ENCODE peak calls at places on chromosomes 3 and 15, in six cellular contexts. T is MM.1S, M is H1, I is hepatocyte, P is mammary epithelial cell, R is GM23248. W is an unnamed sample. For H3K9me3, the result is how much of the 10 kb centered on the place peaks cover.

GRCh38 chr15:89817701-89818280 is 3.1 kb upstream of the ANPEP start:
- DNase-seq in T (no peak), M (no peak), I (no peak), P (no peak), R (peak), W (peak)

GRCh38 chr15:59614153-59614552 is 2.6 kb downstream of the GCNT3 start:
- DNase-seq in T (no peak), M (no peak), I (no peak), P (no peak), R (no peak), W (no peak)

GRCh38 chr3:129004639-129005295 is 3.7 kb downstream of the EFCC1 start:
- DNase-seq in T (no peak), M (no peak), I (no peak), P (no peak), R (no peak), W (no peak)

GRCh38 chr3:32401541-32402052 is 9.9 kb downstream of the CMTM7 start:
- DNase-seq in T (peak), M (peak), I (peak), P (peak), R (peak), W (peak)

GRCh38 chr3:76083992-76084391 is 298.6 kb upstream of the ZNF717 start:
- DNase-seq in T (no peak), M (no peak), I (no peak), P (no peak), R (peak), W (peak)

GRCh38 chr15:71325461-71325860 is 210.2 kb downstream of the THSD4 start:
- DNase-seq in T (no peak), M (no peak), I (no peak), P (peak), R (peak), W (no peak)

GRCh38 chr15:90388462-90389182 is 580 bp downstream of the IQGAP1 start:
- DNase-seq in T (peak), M (peak), I (peak), P (peak), R (peak), W (peak)

GRCh38 chr3:44885618-44886017 is 11.2 kb downstream of the TGM4 start:
- DNase-seq in T (no peak), M (no peak), I (peak), P (peak), R (peak), W (peak)

GRCh38 chr3:3086239-3086638 is 23.9 kb downstream of the IL5RA start:
- DNase-seq in T (no peak), M (no peak), I (no peak), P (no peak), R (no peak), W (no peak)

GRCh38 chr3:39291903-39292329 is 12.1 kb upstream of the CX3CR1 start:
- DNase-seq in T (peak), M (peak), I (peak), P (peak), R (peak), W (peak)

GRCh38 chr3:47475029-47475569 is 642 bp downstream of the SCAP start:
- DNase-seq in T (peak), M (no peak), I (peak), P (peak), R (peak), W (peak)

GRCh38 chr3:169618894-169619792 is 44.4 kb downstream of the MECOM start:
- DNase-seq in T (no peak), M (no peak), I (peak), P (no peak), R (no peak), W (no peak)

GRCh38 chr3:62870321-62870720 is 4.9 kb downstream of the CADPS start:
- DNase-seq in T (no peak), M (no peak), I (no peak), P (peak), R (peak), W (peak)

GRCh38 chr3:122719273-122719921 is 38.8 kb downstream of the PARP14 start:
- DNase-seq in T (no peak), M (no peak), I (no peak), P (no peak), R (no peak), W (no peak)

GRCh38 chr15:48693474-48693873 is 48.0 kb upstream of the FBN1 start:
- DNase-seq in T (no peak), M (no peak), I (no peak), P (no peak), R (peak), W (peak)

GRCh38 chr3:169029674-169030285 is 633.7 kb downstream of the MECOM start:
- DNase-seq in T (peak), M (no peak), I (no peak), P (peak), R (no peak), W (no peak)

GRCh38 chr15:101497484-101498034 is 8.1 kb upstream of the PCSK6 start:
- DNase-seq in T (no peak), M (peak), I (peak), P (no peak), R (no peak), W (no peak)

GRCh38 chr15:44545934-44546802 is 9.2 kb downstream of the EIF3J start:
- DNase-seq in T (peak), M (no peak), I (no peak), P (peak), R (peak), W (peak)

GRCh38 chr15:80978685-80979084 is 10.9 kb downstream of the MESD start:
- DNase-seq in T (no peak), M (no peak), I (no peak), P (no peak), R (peak), W (peak)

GRCh38 chr3:107910713-107911259 is 180.0 kb downstream of the CD47 start:
- DNase-seq in T (peak), M (no peak), I (no peak), P (no peak), R (no peak), W (no peak)

GRCh38 chr3:31268868-31269267 is 263.9 kb upstream of the STT3B start:
- DNase-seq in T (no peak), M (no peak), I (no peak), P (no peak), R (no peak), W (no peak)

GRCh38 chr3:71101581-71101980 is 481.9 kb downstream of the FOXP1 start:
- DNase-seq in T (no peak), M (no peak), I (no peak), P (no peak), R (peak), W (peak)

GRCh38 chr15:43911235-43911661 is 84.4 kb downstream of the WDR76 start:
- DNase-seq in T (no peak), M (no peak), I (no peak), P (peak), R (peak), W (peak)

GRCh38 chr3:59247402-59247841 is 197.6 kb upstream of the CFAP20DC start:
- DNase-seq in T (no peak), M (no peak), I (no peak), P (peak), R (no peak), W (peak)

GRCh38 chr3:87088984-87089841 is 98.3 kb upstream of the VGLL3 start:
- DNase-seq in T (no peak), M (peak), I (no peak), P (peak), R (peak), W (peak)

GRCh38 chr3:43894176-43895049 is 203.7 kb downstream of the ABHD5 start:
- DNase-seq in T (peak), M (peak), I (peak), P (peak), R (peak), W (peak)

DNA sequence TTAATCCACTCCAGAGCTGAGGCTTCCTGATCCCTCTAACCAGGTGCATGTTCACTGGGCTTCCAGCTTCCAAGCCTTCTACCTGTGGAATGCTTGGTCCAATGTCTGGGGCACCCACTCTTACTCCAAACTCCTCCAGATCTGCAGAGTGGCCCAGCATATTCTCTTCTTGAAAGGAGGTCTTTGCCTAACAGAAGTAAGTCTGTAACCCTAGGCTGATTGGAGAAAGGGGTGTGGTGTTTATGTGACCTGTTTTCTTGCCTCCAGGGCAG is 105.5 kb downstream of the RPLP1 start:
- DNase-seq in T (no peak), M (no peak), I (no peak), P (no peak), R (no peak), W (no peak)
- H3K27ac ChIP-seq in T (no peak), M (no peak), I (peak), P (no peak), R (no peak), W (no peak)

GRCh38 chr3:185561374-185561943 is 9.1 kb upstream of the LIPH start:
- DNase-seq in T (no peak), M (no peak), I (no peak), P (no peak), R (no peak), W (no peak)
- H3K4me2 ChIP-seq in T (no peak), M (no peak), I (no peak), P (no peak), R (no peak), W (no peak)

DNA sequence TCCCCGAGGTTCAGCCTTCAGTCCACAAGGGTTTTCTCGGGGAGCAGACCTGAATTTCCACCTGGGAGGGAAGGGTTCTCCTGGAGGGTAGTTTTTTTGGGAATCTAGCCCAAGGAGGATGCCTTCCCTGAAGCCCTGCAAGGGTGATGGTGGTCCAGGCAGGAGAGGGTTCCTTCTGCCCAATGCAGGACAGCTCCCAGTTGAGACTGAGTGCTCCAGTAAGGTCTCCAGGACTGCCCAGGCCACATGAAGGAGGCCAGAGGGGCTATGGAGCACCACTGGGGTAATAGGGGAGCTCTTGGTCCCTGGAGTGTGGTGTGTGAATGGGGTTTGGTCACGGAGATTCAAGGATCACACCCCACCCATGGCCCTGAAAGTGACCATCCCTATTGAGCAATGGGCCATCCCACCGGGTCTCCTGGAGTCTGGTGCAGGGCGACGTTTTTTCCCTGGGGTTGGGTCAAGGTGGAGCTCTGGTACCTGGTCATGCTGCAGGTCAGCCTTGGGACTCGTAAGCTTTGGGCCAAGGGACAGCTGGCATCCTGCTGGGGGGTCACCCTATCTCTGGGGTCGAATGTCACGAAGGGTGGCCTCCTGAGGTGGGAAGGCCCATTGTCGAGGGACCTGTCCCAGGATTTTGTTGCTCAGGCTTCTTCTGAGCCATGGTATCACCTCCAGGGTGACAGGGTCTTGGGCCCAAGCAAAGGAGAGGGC is 196.5 kb downstream of the UBE3A start:
- DNase-seq in T (no peak), M (no peak), I (no peak), P (no peak), R (no peak), W (no peak)
- H3K9me3 ChIP-seq in T (under half), M (half or more), I (under half), P (half or more), R (under half), W (under half)

GRCh38 chr3:12121466-12121865 is 37.2 kb downstream of the TIMP4 start:
- DNase-seq in T (no peak), M (no peak), I (no peak), P (no peak), R (no peak), W (no peak)
- H3K27ac ChIP-seq in T (no peak), M (no peak), I (no peak), P (no peak), R (no peak), W (no peak)

DNA sequence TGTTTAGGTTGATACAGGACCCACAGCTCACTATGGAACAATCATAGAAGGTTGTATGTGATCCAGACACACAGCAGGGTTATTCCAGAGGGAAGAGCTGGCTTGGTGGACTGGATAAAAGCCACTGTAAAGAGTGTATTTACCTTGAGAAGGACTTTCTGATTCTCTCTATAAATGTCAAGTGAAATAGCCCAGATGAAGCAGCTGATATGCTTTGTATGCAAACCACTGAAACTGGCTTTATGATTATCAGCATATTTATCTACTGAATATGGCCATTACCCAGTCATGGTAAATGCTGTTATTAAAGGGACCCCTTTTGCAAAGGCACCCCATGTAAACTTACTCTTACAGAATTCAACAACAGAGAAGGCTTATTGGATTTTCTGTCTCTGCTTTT is 28.1 kb downstream of the C3orf80 start:
- DNase-seq in T (peak), M (no peak), I (no peak), P (no peak), R (no peak), W (no peak)
- H3K4me2 ChIP-seq in T (peak), M (no peak), I (no peak), P (no peak), R (no peak), W (no peak)